ENCODE peak calls at places on chromosomes 4 and X, in four cellular contexts. O, E, N and M are unnamed samples. For H3K4me1, the result is how much of the 10 kb centered on the place peaks cover.

GRCh38 chrX:25012793-25013592 is 2.8 kb downstream of the ARX start:
- ATAC-seq in O (peak), E (peak), N (peak), M (no peak)

GRCh38 chr4:25903905-25904747 is 9.9 kb upstream of the SMIM20 start:
- ATAC-seq in O (peak), E (no peak), N (no peak), M (no peak)

GRCh38 chr4:83851261-83852084 is 315.6 kb downstream of the GPAT3 start:
- ATAC-seq in O (no peak), E (no peak), N (peak), M (no peak)

GRCh38 chr4:78629991-78630541 is 78.5 kb downstream of the ANXA3 start:
- ATAC-seq in O (peak), E (peak), N (peak), M (no peak)

GRCh38 chr4:128524311-128524710 is 236.7 kb upstream of the PGRMC2 start:
- ATAC-seq in O (no peak), E (peak), N (peak), M (no peak)

GRCh38 chr4:24881508-24882071 is 31.3 kb downstream of the CCDC149 start:
- ATAC-seq in O (no peak), E (no peak), N (no peak), M (no peak)

GRCh38 chr4:79852305-79852730 is 220.7 kb downstream of the ANTXR2 start:
- ATAC-seq in O (no peak), E (peak), N (peak), M (peak)

GRCh38 chrX:150229481-150229880 is 133.6 kb upstream of the MAMLD1 start:
- ATAC-seq in O (no peak), E (no peak), N (no peak), M (no peak)

GRCh38 chrX:123740006-123740405 is 7.2 kb upstream of the THOC2 start:
- ATAC-seq in O (peak), E (peak), N (no peak), M (no peak)

GRCh38 chr4:75048208-75048879 is 115.4 kb downstream of the PARM1 start:
- ATAC-seq in O (no peak), E (peak), N (no peak), M (no peak)

GRCh38 chrX:12901486-12901885 is 4.9 kb upstream of the TLR8 start:
- ATAC-seq in O (peak), E (peak), N (no peak), M (no peak)

GRCh38 chr4:152606800-152607577 is 71.1 kb upstream of the FBXW7 start:
- ATAC-seq in O (no peak), E (no peak), N (no peak), M (no peak)

GRCh38 chrX:15616531-15616930 is 15.8 kb upstream of the ACE2 start:
- ATAC-seq in O (no peak), E (no peak), N (no peak), M (no peak)

GRCh38 chrX:154506483-154507332 is 9.3 kb downstream of the FAM3A start:
- ATAC-seq in O (no peak), E (no peak), N (no peak), M (no peak)

GRCh38 chrX:134537179-134537945 is 77.4 kb downstream of the HPRT1 start:
- ATAC-seq in O (no peak), E (peak), N (peak), M (no peak)

GRCh38 chrX:40147399-40148188 is 49.8 kb upstream of the BCOR start:
- ATAC-seq in O (no peak), E (no peak), N (no peak), M (no peak)

GRCh38 chr4:18421519-18421918 is 400.0 kb upstream of the LCORL start:
- ATAC-seq in O (no peak), E (no peak), N (no peak), M (no peak)

GRCh38 chrX:46262299-46262698 is 282.9 kb downstream of the ZNF674 start:
- ATAC-seq in O (no peak), E (no peak), N (no peak), M (no peak)

GRCh38 chr4:30802622-30803323 is 82.6 kb downstream of the PCDH7 start:
- ATAC-seq in O (no peak), E (no peak), N (peak), M (peak)

GRCh38 chrX:10755477-10756334 is 135.3 kb upstream of the MID1 start:
- ATAC-seq in O (no peak), E (no peak), N (peak), M (peak)

GRCh38 chr4:153116101-153116680 is 88.1 kb upstream of the TRIM2 start:
- ATAC-seq in O (peak), E (no peak), N (peak), M (no peak)

GRCh38 chr4:8860892-8861575 is 10.6 kb downstream of the HMX1 start:
- ATAC-seq in O (no peak), E (no peak), N (no peak), M (no peak)

GRCh38 chr4:36328130-36328529 is 46.7 kb downstream of the DTHD1 start:
- ATAC-seq in O (no peak), E (no peak), N (peak), M (no peak)

GRCh38 chr4:2792396-2792710 is 532 bp upstream of the SH3BP2 start:
- ATAC-seq in O (no peak), E (no peak), N (no peak), M (no peak)

GRCh38 chr4:145734576-145735329 is 54.8 kb downstream of the C4orf51 start:
- ATAC-seq in O (peak), E (no peak), N (peak), M (peak)

GRCh38 chr4:14087459-14087858 is 459.9 kb upstream of the BOD1L1 start:
- ATAC-seq in O (peak), E (no peak), N (no peak), M (no peak)

GRCh38 chr4:86947494-86948120 is 12.8 kb downstream of the AFF1 start:
- ATAC-seq in O (peak), E (no peak), N (no peak), M (no peak)

GRCh38 chr4:3485011-3485881 is 22.1 kb downstream of the DOK7 start:
- ATAC-seq in O (peak), E (no peak), N (no peak), M (no peak)

GRCh38 chrX:120752431-120753128 is 122.7 kb upstream of the C1GALT1C1 start:
- ATAC-seq in O (no peak), E (no peak), N (no peak), M (no peak)

GRCh38 chrX:84175274-84175673 is 12.7 kb downstream of the RPS6KA6 start:
- ATAC-seq in O (no peak), E (no peak), N (no peak), M (no peak)

GRCh38 chrX:23898412-23898959 is 9.3 kb downstream of the APOO start:
- ATAC-seq in O (no peak), E (no peak), N (no peak), M (no peak)

GRCh38 chr4:173573286-173573685 is 43.3 kb upstream of the HAND2 start:
- ATAC-seq in O (no peak), E (peak), N (no peak), M (peak)

GRCh38 chr4:165909947-165910346 is 36.9 kb downstream of the TLL1 start:
- ATAC-seq in O (no peak), E (no peak), N (no peak), M (no peak)

GRCh38 chr4:21795091-21795490 is 153.5 kb downstream of the KCNIP4 start:
- ATAC-seq in O (no peak), E (no peak), N (no peak), M (no peak)

GRCh38 chrX:11351375-11352295 is 58.4 kb downstream of the AMELX start:
- ATAC-seq in O (peak), E (peak), N (peak), M (peak)

DNA sequence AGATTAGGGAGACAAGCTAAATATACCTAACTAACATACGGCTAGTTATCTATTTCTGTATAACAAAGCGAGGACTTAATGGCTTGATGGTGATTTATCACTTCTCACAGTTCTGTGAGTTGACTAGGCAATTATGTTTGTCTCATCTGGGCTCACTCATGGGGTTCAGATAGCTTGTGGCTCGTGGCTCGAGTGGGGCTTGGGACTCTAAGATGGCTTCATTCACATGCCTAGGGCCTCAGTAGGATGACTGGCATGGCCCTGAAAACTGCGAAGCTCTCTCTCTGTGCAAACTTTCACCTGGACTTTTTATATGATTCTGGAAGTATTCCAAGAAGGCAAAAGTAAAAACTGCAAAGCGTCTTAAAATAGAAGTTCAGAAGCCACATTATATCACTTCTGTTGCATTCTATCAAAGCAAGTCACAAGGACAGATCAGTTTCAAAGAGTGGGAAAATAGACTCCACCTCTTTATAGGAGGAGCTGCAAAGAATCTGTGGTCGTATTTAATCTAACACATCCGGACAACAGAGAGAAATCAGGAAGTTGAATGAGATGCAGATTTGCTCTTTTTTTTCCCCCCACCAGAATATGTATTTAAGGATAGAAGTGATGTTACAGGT is 491.2 kb downstream of the INPP4B start:
- ATAC-seq in O (peak), E (no peak), N (no peak), M (peak)
- H3K4me1 ChIP-seq in O (under half), E (under half), N (under half), M (under half)

DNA sequence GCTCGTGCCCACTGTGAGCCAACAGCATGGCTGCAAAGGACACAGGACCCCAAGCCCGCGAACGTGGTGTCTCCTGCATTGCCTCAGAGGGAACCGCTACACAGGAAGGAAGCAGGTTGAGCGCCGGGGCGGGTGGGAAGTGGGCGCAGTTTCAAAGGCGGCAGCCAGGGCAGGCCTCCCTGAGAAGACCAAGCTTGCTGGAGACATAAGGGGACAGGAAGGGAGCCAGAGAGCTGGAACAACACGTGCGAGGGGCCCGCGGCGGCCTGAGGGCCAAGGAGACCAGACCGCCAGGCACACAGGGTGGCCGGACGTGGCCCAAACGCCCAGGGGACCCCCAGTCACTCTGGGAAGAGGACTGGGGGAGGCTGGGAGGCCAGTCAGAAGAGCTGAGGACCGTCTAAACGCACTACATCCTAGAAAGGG is 32.0 kb downstream of the CTBP1 start:
- ATAC-seq in O (no peak), E (no peak), N (no peak), M (peak)
- H3K27ac ChIP-seq in O (peak), E (no peak), N (peak), M (no peak)

GRCh38 chr4:106051496-106051895 is 156.2 kb downstream of the NPNT start:
- ATAC-seq in O (no peak), E (no peak), N (peak), M (no peak)
- TF ChIP-seq EP300 in O (no peak), E (no peak), N (no peak), M (no peak)

DNA sequence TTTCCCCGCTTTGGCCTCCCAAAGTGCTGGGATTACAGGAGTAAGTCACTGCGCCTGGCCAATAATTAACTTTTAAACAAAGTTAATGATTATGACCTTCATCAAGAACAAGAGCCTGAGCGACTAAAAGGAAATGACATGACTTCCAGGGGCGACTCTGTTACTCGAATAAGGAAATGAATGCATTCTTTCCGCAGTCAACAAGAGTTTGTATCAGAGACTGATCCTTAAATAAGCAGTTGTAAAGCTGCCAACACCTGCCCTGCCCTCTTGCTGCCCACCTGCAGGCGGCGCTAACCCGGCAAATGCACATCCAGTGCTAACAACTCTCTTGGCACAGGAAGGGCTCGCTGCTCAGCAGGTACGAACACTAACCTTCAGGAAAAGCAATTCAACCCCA is 27.3 kb downstream of the WDR1 start:
- ATAC-seq in O (no peak), E (no peak), N (no peak), M (no peak)
- H3K4me1 ChIP-seq in O (under half), E (under half), N (under half), M (under half)

GRCh38 chr4:158253350-158253980 is 43.2 kb downstream of the TMEM144 start:
- ATAC-seq in O (peak), E (peak), N (peak), M (peak)
- H3K27ac ChIP-seq in O (no peak), E (no peak), N (no peak), M (no peak)